ENCODE peak calls at places on chromosome 11, in seven cellular contexts. U is brain microvascular endothelial cell; R is NB4; E is tibial artery; G is effector memory CD4-positive, alpha-beta T cell; V is IMR-90; Z is GM23338. I is an unnamed sample.

GRCh38 chr11:76719281-76719680 is 48.7 kb upstream of the LRRC32 start:
- DNase-seq in R (no peak), Z (no peak), G (no peak), U (no peak), E (no peak), V (no peak), I (no peak)

GRCh38 chr11:28459912-28460311 is 351.7 kb downstream of the METTL15 start:
- DNase-seq in G (no peak), V (no peak), Z (no peak), R (no peak), U (no peak), E (no peak), I (no peak)

GRCh38 chr11:67357831-67358555 is 4.6 kb upstream of the POLD4 start:
- DNase-seq in V (peak; percentile 71), R (no peak), Z (no peak), G (no peak), E (no peak), U (no peak), I (peak; percentile 49)

GRCh38 chr11:63472372-63472771 is 18.6 kb downstream of the PLAAT5 start:
- DNase-seq in E (no peak), Z (no peak), R (no peak), V (no peak), G (no peak), U (no peak), I (no peak)

GRCh38 chr11:63802637-63803414 is 10.4 kb upstream of the SPINDOC start:
- DNase-seq in Z (no peak), G (no peak), U (peak; percentile 28), E (no peak), R (peak; percentile 79), V (peak; percentile 57), I (peak; percentile 72)

GRCh38 chr11:67356867-67357561 is 3.7 kb upstream of the POLD4 start:
- DNase-seq in G (peak; percentile 47), V (peak; percentile 80), Z (peak; percentile 94), R (peak; percentile 91), U (no peak), E (peak; percentile 58), I (peak; percentile 85)

GRCh38 chr11:33110083-33110482 is 51.2 kb downstream of the CSTF3 start:
- DNase-seq in U (no peak), V (no peak), R (no peak), Z (no peak), E (no peak), G (no peak), I (no peak)

GRCh38 chr11:65266210-65266609 is 4.4 kb downstream of the POLA2 start:
- DNase-seq in V (no peak), R (no peak), Z (no peak), G (no peak), U (no peak), E (no peak), I (peak; percentile 31)

GRCh38 chr11:94526645-94527438 is 14.6 kb downstream of the C11orf97 start:
- DNase-seq in E (no peak), V (peak; percentile 23), G (no peak), R (peak; percentile 68), U (no peak), Z (no peak), I (no peak)

GRCh38 chr11:73216466-73216865 is 1.6 kb upstream of the P2RY2 start:
- DNase-seq in Z (no peak), R (peak; percentile 70), U (no peak), V (no peak), G (no peak), E (no peak), I (no peak)

GRCh38 chr11:129814244-129814992 is 1.2 kb upstream of the TMEM45B start:
- DNase-seq in Z (peak; percentile 45), U (no peak), V (no peak), G (peak; percentile 41), R (no peak), E (no peak), I (no peak)

GRCh38 chr11:79342686-79343085 is 98.1 kb downstream of the TENM4 start:
- DNase-seq in V (no peak), R (peak; percentile 29), G (no peak), U (no peak), E (no peak), Z (no peak), I (no peak)

GRCh38 chr11:132941024-132941646 is 591.2 kb downstream of the OPCML start:
- DNase-seq in G (no peak), V (peak; percentile 43), U (peak; percentile 39), E (no peak), Z (peak; percentile 66), R (peak; percentile 34), I (peak; percentile 42)

GRCh38 chr11:107550304-107550703 is 15.2 kb downstream of the ALKBH8 start:
- DNase-seq in R (no peak), G (no peak), V (no peak), U (no peak), E (no peak), Z (no peak), I (no peak)

DNA sequence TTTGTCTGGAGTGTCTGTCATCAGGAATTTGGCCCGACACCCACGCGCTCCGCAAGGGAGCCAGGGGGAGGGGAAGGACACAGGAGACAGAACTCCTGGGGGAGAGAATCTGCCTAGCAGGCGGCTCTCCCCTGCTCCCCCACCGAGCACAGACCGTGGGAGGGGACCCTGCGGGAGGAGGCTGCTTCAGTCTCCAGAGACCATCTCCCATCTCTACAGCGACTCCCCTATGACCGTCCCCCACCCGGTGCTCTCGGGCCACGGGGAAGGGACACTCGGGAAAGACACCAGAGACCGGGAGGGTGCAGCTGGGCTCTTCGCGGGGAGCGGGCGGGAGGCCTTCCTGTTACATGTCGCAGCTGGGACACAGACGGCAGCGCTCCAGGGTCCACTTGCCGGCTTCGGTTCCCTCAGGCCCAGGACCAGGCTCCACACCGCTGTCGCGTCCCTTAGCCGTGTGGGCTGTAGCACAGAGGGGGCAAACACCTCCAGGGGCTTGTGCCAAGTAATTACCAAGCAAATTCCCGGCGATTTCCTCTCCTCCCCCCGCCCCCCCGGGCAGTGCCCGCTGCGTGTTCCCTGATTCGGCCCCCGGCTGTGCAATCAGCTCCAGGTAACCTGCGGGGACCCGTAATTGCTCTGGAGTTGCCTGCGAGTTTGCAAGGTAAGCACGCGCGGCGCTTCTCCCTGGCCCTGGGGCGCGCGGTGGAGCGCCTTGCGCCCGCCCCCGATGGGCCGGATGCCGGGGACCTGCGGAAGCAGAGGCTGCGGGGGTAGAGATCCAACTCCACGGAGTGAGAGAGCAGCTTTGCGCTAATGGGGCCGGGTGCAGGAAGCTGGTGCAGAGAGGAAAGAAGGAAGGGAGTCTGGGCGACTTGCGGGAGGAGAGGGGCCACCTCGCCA is 155.1 kb upstream of the CADM1 start:
- DNase-seq in G (no peak), R (no peak), U (no peak), E (no peak), Z (peak; percentile 68), V (peak; percentile 41), I (no peak)
- H3K4me3 ChIP-seq in G (no peak overlapping the region), R (no peak overlapping the region), U (peak overlapping the region; percentile 49), E (peak overlapping the region; percentile 24), Z (peak overlapping the region; percentile 83), V (peak overlapping the region; percentile 28), I (no peak overlapping the region)

DNA sequence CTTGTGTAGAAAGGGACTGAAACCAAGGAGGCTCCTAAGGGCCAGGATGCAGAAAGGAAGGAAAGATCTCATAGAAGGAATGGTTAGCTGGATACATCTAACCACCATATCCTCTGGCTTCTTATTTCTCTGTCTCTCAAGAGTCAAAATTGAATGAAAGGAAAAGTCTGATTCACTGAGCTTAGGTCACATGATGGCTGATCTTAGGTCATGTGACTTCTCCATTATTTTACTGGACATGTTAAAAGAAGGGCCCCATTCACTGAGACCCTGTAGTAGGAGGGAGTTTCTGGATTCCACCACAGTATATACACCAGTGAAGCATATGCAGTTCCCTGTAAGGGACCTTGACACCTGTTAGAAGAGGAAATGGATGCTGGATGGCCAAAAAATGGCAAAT is 516.6 kb downstream of the NELL1 start:
- DNase-seq in U (no peak), Z (no peak), V (no peak), E (no peak), G (no peak), R (no peak), I (no peak)
- H3K4me3 ChIP-seq in U (no peak overlapping the region), Z (no peak overlapping the region), V (no peak overlapping the region), E (no peak overlapping the region), G (no peak overlapping the region), R (no peak overlapping the region), I (no peak overlapping the region)

DNA sequence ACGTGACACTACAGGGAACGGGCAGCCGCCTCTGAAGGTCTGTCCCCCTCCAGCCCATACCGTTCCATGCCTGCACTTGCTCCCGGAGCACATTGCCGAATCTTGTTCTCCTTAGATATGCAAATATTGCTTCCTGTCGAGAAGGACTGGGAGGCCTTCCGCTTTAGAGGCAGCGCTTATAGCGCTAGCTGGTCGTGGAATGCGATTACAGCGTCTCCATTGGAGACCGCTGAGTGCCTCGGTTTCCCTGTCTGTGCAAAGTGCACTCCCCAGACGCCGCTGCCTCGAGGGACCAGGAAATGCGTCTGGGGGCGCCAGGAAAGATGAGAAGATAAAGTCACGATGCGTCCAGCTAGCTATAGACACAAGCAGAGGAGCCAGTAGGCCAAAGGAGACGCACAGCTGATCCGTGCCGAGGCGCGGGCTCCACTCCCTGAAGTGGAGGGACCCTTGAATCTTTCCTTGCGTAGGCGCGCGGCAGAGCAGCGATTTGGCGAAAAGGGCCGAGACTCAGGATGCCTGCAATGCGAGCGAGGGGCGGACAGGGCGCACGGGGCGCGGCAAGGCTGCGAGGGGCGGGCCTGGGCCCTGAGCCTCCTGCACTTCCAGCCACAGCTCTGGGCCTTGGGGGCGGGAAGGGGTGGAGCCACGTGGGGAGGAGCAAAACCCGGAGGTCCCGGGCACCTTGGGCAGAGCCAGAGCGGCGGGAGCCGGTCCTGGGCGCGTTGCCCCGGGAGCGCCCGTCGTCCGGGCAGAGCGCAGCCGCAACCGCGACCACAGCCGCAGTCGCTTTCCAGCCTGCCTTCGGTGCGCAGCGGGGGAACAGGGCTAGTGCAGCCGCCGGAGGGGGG is at the start of gene RASSF10:
- DNase-seq in U (no peak), V (no peak), E (no peak), G (no peak), R (no peak), Z (peak; percentile 94), I (peak; percentile 6)
- H3K4me3 ChIP-seq in U (peak within 1 kb of the TSS; percentile 36), V (no peak within 1 kb of the TSS), E (peak within 1 kb of the TSS; percentile 10), G (no peak within 1 kb of the TSS), R (no peak within 1 kb of the TSS), Z (peak within 1 kb of the TSS; percentile 70), I (no peak within 1 kb of the TSS)

GRCh38 chr11:1484061-1484671 is 2.4 kb downstream of the MOB2 start:
- DNase-seq in R (no peak), V (no peak), E (peak; percentile 19), U (no peak), Z (no peak), G (no peak), I (no peak)

GRCh38 chr11:1484716-1485503 is 1.7 kb downstream of the MOB2 start:
- DNase-seq in V (no peak), Z (no peak), R (no peak), E (peak; percentile 20), U (no peak), G (no peak), I (no peak)

GRCh38 chr11:1487091-1487850 is 692 bp upstream of the MOB2 start:
- DNase-seq in R (no peak), G (no peak), V (no peak), U (no peak), Z (no peak), E (peak; percentile 33), I (no peak)

GRCh38 chr11:1486054-1486825 is at the start of gene MOB2:
- DNase-seq in E (peak; percentile 53), Z (peak; percentile 48), R (no peak), V (peak; percentile 4), U (no peak), G (no peak), I (peak; percentile 11)

DNA sequence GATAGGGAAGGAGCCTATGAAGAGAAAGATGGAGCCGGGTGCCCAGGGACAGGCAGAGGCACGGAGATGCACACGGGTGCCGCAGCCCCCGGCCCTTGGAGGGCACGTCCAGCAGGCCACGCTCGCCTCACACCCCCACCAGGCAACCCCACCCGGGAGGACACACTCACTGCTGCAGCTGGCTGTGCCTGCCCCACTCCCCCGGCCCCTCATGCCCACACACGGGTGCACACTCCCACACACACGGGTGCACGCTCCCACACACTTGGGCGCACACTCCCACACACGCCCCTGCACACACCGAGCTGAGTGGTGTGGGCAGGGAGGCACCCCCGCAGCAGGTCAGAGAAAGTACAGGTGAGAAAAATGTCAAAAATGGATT is 1.1 kb downstream of the MOB2 start:
- DNase-seq in E (no peak), R (no peak), Z (no peak), U (no peak), G (no peak), V (no peak), I (no peak)
- H3K4me3 ChIP-seq in E (peak overlapping the region; percentile 81), R (no peak overlapping the region), Z (no peak overlapping the region), U (no peak overlapping the region), G (no peak overlapping the region), V (no peak overlapping the region), I (no peak overlapping the region)

I was measured in fibroblast of pulmonary artery.